ENCODE peak calls at places on chromosome 7, in six cellular contexts. One of them, this sample, is unnamed.

GRCh38 chr7:23469961-23470250 is 385 bp downstream of the IGF2BP3 start:
- DNase-seq in cardiac muscle cell: no peak
- DNase-seq in lung: no peak
- DNase-seq in tibial artery: no peak
- DNase-seq in ovary: no peak
- DNase-seq in HL-60: no peak
- DNase-seq in this sample: no peak

GRCh38 chr7:8092140-8092539 is 123.5 kb downstream of the GLCCI1 start:
- DNase-seq in HL-60: no peak
- DNase-seq in tibial artery: no peak
- DNase-seq in ovary: no peak
- DNase-seq in lung: no peak
- DNase-seq in cardiac muscle cell: no peak
- DNase-seq in this sample: no peak

GRCh38 chr7:90816511-90817142 is 220.5 kb downstream of the CDK14 start:
- DNase-seq in lung: no peak
- DNase-seq in tibial artery: no peak
- DNase-seq in cardiac muscle cell: peak; percentile 93
- DNase-seq in ovary: no peak
- DNase-seq in HL-60: peak; percentile 28
- DNase-seq in this sample: no peak

GRCh38 chr7:100894860-100895700 is 608 bp downstream of the ACHE start:
- DNase-seq in ovary: peak; percentile 71
- DNase-seq in cardiac muscle cell: no peak
- DNase-seq in HL-60: no peak
- DNase-seq in lung: no peak
- DNase-seq in tibial artery: no peak
- DNase-seq in this sample: no peak

GRCh38 chr7:106166651-106167342 is 54.7 kb upstream of the SYPL1 start:
- DNase-seq in ovary: peak; percentile 67
- DNase-seq in cardiac muscle cell: peak; percentile 90
- DNase-seq in HL-60: no peak
- DNase-seq in lung: peak; percentile 52
- DNase-seq in tibial artery: no peak
- DNase-seq in this sample: no peak

GRCh38 chr7:34327681-34328080 is 330.3 kb upstream of the NPSR1 start:
- DNase-seq in cardiac muscle cell: no peak
- DNase-seq in lung: no peak
- DNase-seq in HL-60: no peak
- DNase-seq in tibial artery: no peak
- DNase-seq in ovary: no peak
- DNase-seq in this sample: no peak

GRCh38 chr7:116021237-116021636 is 9.3 kb downstream of the TFEC start:
- DNase-seq in cardiac muscle cell: no peak
- DNase-seq in tibial artery: no peak
- DNase-seq in lung: no peak
- DNase-seq in HL-60: no peak
- DNase-seq in ovary: no peak
- DNase-seq in this sample: no peak

GRCh38 chr7:130371059-130371458 is 9.2 kb upstream of the CPA1 start:
- DNase-seq in ovary: peak; percentile 71
- DNase-seq in HL-60: no peak
- DNase-seq in lung: peak; percentile 56
- DNase-seq in cardiac muscle cell: peak; percentile 74
- DNase-seq in tibial artery: peak; percentile 82
- DNase-seq in this sample: no peak

GRCh38 chr7:66426332-66426731 is 202.3 kb upstream of the KCTD7 start:
- DNase-seq in lung: no peak
- DNase-seq in HL-60: no peak
- DNase-seq in cardiac muscle cell: no peak
- DNase-seq in ovary: no peak
- DNase-seq in tibial artery: no peak
- DNase-seq in this sample: no peak

GRCh38 chr7:103805376-103805775 is 184.1 kb downstream of the RELN start:
- DNase-seq in tibial artery: no peak
- DNase-seq in cardiac muscle cell: no peak
- DNase-seq in lung: no peak
- DNase-seq in ovary: no peak
- DNase-seq in HL-60: no peak
- DNase-seq in this sample: no peak

GRCh38 chr7:158001621-158002320 is 585.9 kb downstream of the PTPRN2 start:
- DNase-seq in HL-60: no peak
- DNase-seq in cardiac muscle cell: no peak
- DNase-seq in lung: no peak
- DNase-seq in tibial artery: no peak
- DNase-seq in ovary: no peak
- DNase-seq in this sample: no peak

GRCh38 chr7:22802426-22802825 is 20.2 kb downstream of the TOMM7 start:
- DNase-seq in cardiac muscle cell: no peak
- DNase-seq in lung: no peak
- DNase-seq in HL-60: no peak
- DNase-seq in tibial artery: no peak
- DNase-seq in ovary: no peak
- DNase-seq in this sample: no peak

GRCh38 chr7:149735181-149735602 is 38.2 kb downstream of the ZNF467 start:
- DNase-seq in HL-60: no peak
- DNase-seq in tibial artery: peak; percentile 53
- DNase-seq in lung: no peak
- DNase-seq in ovary: no peak
- DNase-seq in cardiac muscle cell: no peak
- DNase-seq in this sample: no peak

GRCh38 chr7:2560175-2560695 is 1.5 kb downstream of the IQCE start:
- DNase-seq in cardiac muscle cell: no peak
- DNase-seq in HL-60: no peak
- DNase-seq in ovary: no peak
- DNase-seq in lung: no peak
- DNase-seq in tibial artery: no peak
- DNase-seq in this sample: peak; percentile 41

GRCh38 chr7:48031111-48031510 is 2.2 kb upstream of the SUN3 start:
- DNase-seq in HL-60: no peak
- DNase-seq in ovary: no peak
- DNase-seq in lung: no peak
- DNase-seq in cardiac muscle cell: no peak
- DNase-seq in tibial artery: no peak
- DNase-seq in this sample: no peak
- H3K27ac ChIP-seq in HL-60: no peak overlapping the region
- H3K27ac ChIP-seq in ovary: no peak overlapping the region
- H3K27ac ChIP-seq in lung: no peak overlapping the region
- H3K27ac ChIP-seq in cardiac muscle cell: no peak overlapping the region
- H3K27ac ChIP-seq in tibial artery: no peak overlapping the region
- H3K27ac ChIP-seq in this sample: no peak overlapping the region

GRCh38 chr7:48887500-48887899 is 36.8 kb upstream of the CDC14C start:
- DNase-seq in ovary: no peak
- DNase-seq in cardiac muscle cell: peak; percentile 16
- DNase-seq in tibial artery: no peak
- DNase-seq in HL-60: no peak
- DNase-seq in lung: no peak
- DNase-seq in this sample: no peak
- H3K27me3 ChIP-seq in ovary: no peaks in the 10 kb centered on the region
- H3K27me3 ChIP-seq in cardiac muscle cell: no peaks in the 10 kb centered on the region
- H3K27me3 ChIP-seq in tibial artery: no peaks in the 10 kb centered on the region
- H3K27me3 ChIP-seq in HL-60: no peaks in the 10 kb centered on the region
- H3K27me3 ChIP-seq in lung: no peaks in the 10 kb centered on the region
- H3K27me3 ChIP-seq in this sample: no peaks in the 10 kb centered on the region

GRCh38 chr7:47292832-47293309 is 289.0 kb downstream of the TNS3 start:
- DNase-seq in cardiac muscle cell: peak; percentile 34
- DNase-seq in lung: no peak
- DNase-seq in ovary: no peak
- DNase-seq in HL-60: no peak
- DNase-seq in tibial artery: no peak
- DNase-seq in this sample: no peak

GRCh38 chr7:47290466-47290865 is 291.4 kb downstream of the TNS3 start:
- DNase-seq in cardiac muscle cell: no peak
- DNase-seq in tibial artery: no peak
- DNase-seq in ovary: no peak
- DNase-seq in lung: no peak
- DNase-seq in HL-60: no peak
- DNase-seq in this sample: no peak

GRCh38 chr7:47291461-47292051 is 290.4 kb downstream of the TNS3 start:
- DNase-seq in HL-60: peak; percentile 57
- DNase-seq in tibial artery: no peak
- DNase-seq in ovary: no peak
- DNase-seq in lung: no peak
- DNase-seq in cardiac muscle cell: peak; percentile 69
- DNase-seq in this sample: no peak

GRCh38 chr7:47288060-47288459 is 293.9 kb downstream of the TNS3 start:
- DNase-seq in lung: no peak
- DNase-seq in tibial artery: no peak
- DNase-seq in cardiac muscle cell: no peak
- DNase-seq in HL-60: no peak
- DNase-seq in ovary: no peak
- DNase-seq in this sample: no peak

DNA sequence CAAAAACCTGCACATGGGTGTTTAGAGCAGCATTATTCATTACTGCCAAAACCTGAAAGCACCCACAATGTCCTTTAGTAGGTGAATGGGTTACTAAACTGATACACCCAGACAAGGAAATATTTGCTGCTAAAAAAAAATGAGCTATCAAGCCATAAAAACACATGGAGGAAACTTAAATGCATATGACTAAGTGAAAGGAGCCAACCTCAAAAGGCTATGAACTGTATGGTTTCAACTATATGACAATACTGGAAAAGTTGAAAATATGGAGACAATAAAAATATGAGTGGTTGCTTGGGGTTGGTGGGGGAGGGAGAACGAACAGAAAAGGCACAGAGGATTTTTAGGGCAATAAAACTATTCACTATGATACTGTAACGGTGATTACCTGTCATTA is 291.0 kb downstream of the TNS3 start:
- DNase-seq in lung: no peak
- DNase-seq in HL-60: no peak
- DNase-seq in ovary: no peak
- DNase-seq in cardiac muscle cell: no peak
- DNase-seq in tibial artery: no peak
- DNase-seq in this sample: no peak
- TF ChIP-seq CTCF in lung: no peak
- TF ChIP-seq CTCF in HL-60: no peak
- TF ChIP-seq CTCF in ovary: no peak
- TF ChIP-seq CTCF in cardiac muscle cell: no peak
- TF ChIP-seq CTCF in tibial artery: no peak
- TF ChIP-seq CTCF in this sample: no peak

GRCh38 chr7:17941171-17941490 is 837 bp upstream of the SNX13 start:
- DNase-seq in lung: no peak
- DNase-seq in ovary: no peak
- DNase-seq in tibial artery: no peak
- DNase-seq in cardiac muscle cell: no peak
- DNase-seq in HL-60: no peak
- DNase-seq in this sample: no peak
- H3K27ac ChIP-seq in lung: peak overlapping the region; percentile 97
- H3K27ac ChIP-seq in ovary: peak overlapping the region; percentile 93
- H3K27ac ChIP-seq in tibial artery: peak overlapping the region; percentile 95
- H3K27ac ChIP-seq in cardiac muscle cell: peak overlapping the region; percentile 97
- H3K27ac ChIP-seq in HL-60: peak overlapping the region; percentile 95
- H3K27ac ChIP-seq in this sample: peak overlapping the region; percentile 62

This sample was measured in RWPE2.